ENCODE peak calls at places on chromosomes 13 and 19, in five cellular contexts. One of them, this sample, is unnamed.

GRCh38 chr13:39273953-39274352 is 235.7 kb downstream of the NHLRC3 start:
- DNase-seq in pancreas: no peak
- DNase-seq in omental fat pad: no peak
- DNase-seq in sigmoid colon: no peak
- DNase-seq in body of pancreas: peak
- DNase-seq in this sample: no peak

GRCh38 chr13:38819053-38819452 is 132.2 kb downstream of the FREM2 start:
- DNase-seq in sigmoid colon: peak
- DNase-seq in body of pancreas: no peak
- DNase-seq in pancreas: peak
- DNase-seq in omental fat pad: no peak
- DNase-seq in this sample: no peak

GRCh38 chr19:16893686-16893990 is 4.8 kb downstream of the F2RL3 start:
- DNase-seq in omental fat pad: no peak
- DNase-seq in sigmoid colon: no peak
- DNase-seq in pancreas: no peak
- DNase-seq in body of pancreas: no peak
- DNase-seq in this sample: no peak

GRCh38 chr13:95023405-95023804 is 277.8 kb downstream of the ABCC4 start:
- DNase-seq in body of pancreas: no peak
- DNase-seq in pancreas: no peak
- DNase-seq in sigmoid colon: no peak
- DNase-seq in omental fat pad: no peak
- DNase-seq in this sample: no peak

GRCh38 chr13:113952983-113953520 is 20.8 kb downstream of the C13orf46 start:
- DNase-seq in pancreas: no peak
- DNase-seq in sigmoid colon: no peak
- DNase-seq in body of pancreas: no peak
- DNase-seq in omental fat pad: no peak
- DNase-seq in this sample: no peak

GRCh38 chr13:50838031-50838430 is 5.5 kb downstream of the DLEU7 start:
- DNase-seq in sigmoid colon: no peak
- DNase-seq in pancreas: no peak
- DNase-seq in omental fat pad: no peak
- DNase-seq in body of pancreas: no peak
- DNase-seq in this sample: no peak

GRCh38 chr13:34942732-34943674 is 933 bp downstream of the NBEA start:
- DNase-seq in omental fat pad: no peak
- DNase-seq in body of pancreas: peak
- DNase-seq in sigmoid colon: peak
- DNase-seq in pancreas: peak
- DNase-seq in this sample: peak

GRCh38 chr13:67140006-67140405 is 90.1 kb downstream of the PCDH9 start:
- DNase-seq in omental fat pad: no peak
- DNase-seq in pancreas: no peak
- DNase-seq in sigmoid colon: no peak
- DNase-seq in body of pancreas: no peak
- DNase-seq in this sample: no peak

GRCh38 chr19:19672816-19673215 is 4.2 kb downstream of the ZNF101 start:
- DNase-seq in sigmoid colon: no peak
- DNase-seq in omental fat pad: no peak
- DNase-seq in body of pancreas: no peak
- DNase-seq in pancreas: no peak
- DNase-seq in this sample: no peak
- TF ChIP-seq CTCF in sigmoid colon: no peak
- TF ChIP-seq CTCF in omental fat pad: no peak
- TF ChIP-seq CTCF in body of pancreas: no peak
- TF ChIP-seq CTCF in pancreas: no peak
- TF ChIP-seq CTCF in this sample: no peak

GRCh38 chr13:81540777-81541176 is 1199.9 kb upstream of the SPRY2 start:
- DNase-seq in pancreas: no peak
- DNase-seq in omental fat pad: no peak
- DNase-seq in sigmoid colon: no peak
- DNase-seq in body of pancreas: no peak
- DNase-seq in this sample: no peak
- TF ChIP-seq CTCF in pancreas: peak
- TF ChIP-seq CTCF in omental fat pad: no peak
- TF ChIP-seq CTCF in sigmoid colon: peak
- TF ChIP-seq CTCF in body of pancreas: peak
- TF ChIP-seq CTCF in this sample: peak

DNA sequence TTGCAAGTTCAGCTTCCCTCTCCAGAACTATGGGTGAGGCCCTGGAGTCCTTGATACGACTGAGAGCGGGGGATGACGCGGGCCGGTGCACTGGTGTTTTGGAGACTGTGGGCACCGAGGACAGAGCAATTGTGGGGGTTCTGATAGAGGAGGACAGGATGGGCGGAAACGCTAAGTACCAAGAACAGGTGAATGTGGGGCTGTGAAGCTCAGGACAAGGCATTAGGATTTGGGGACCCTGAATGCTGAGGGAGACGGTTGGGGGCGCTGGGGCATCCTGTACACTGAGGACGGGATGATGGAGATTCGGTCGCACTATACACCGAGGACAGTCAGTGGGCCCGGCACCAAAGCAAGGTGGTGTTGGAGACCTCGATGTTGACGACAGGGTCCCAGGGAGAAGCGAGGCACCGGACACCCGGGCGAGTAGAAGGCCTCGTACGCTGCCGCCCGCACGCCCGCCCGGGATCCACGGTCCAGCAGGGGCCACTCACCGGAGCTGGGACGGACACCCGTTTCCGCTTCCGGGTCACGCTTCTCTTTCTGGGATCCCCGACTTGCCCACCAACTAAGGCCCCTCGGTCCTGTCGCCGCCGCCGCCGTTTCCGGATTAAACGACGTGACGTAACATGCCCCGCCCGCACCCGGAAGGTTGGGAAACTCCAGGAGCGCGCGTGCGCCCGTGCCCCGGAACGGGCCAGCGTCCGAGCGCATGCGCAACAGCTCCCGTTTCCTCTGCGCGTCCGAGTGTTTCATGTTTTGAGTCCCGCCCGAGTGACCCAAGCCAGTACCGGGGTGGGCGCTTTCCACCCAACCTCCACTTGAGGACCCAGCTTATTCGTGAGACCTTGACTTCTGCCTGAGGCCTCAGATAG is at the start of gene CHMP2A:
- DNase-seq in sigmoid colon: peak
- DNase-seq in omental fat pad: peak
- DNase-seq in pancreas: peak
- DNase-seq in body of pancreas: peak
- DNase-seq in this sample: peak
- TF ChIP-seq CTCF in sigmoid colon: no peak
- TF ChIP-seq CTCF in omental fat pad: no peak
- TF ChIP-seq CTCF in pancreas: no peak
- TF ChIP-seq CTCF in body of pancreas: no peak
- TF ChIP-seq CTCF in this sample: no peak

GRCh38 chr19:40714519-40715299 is 2.0 kb downstream of the COQ8B start:
- DNase-seq in omental fat pad: peak
- DNase-seq in sigmoid colon: peak
- DNase-seq in pancreas: peak
- DNase-seq in body of pancreas: peak
- DNase-seq in this sample: peak
- TF ChIP-seq CTCF in omental fat pad: no peak
- TF ChIP-seq CTCF in sigmoid colon: no peak
- TF ChIP-seq CTCF in pancreas: no peak
- TF ChIP-seq CTCF in body of pancreas: no peak
- TF ChIP-seq CTCF in this sample: no peak

GRCh38 chr13:45121421-45121820 is 1.1 kb downstream of the GTF2F2 start:
- DNase-seq in omental fat pad: no peak
- DNase-seq in pancreas: no peak
- DNase-seq in sigmoid colon: no peak
- DNase-seq in body of pancreas: no peak
- DNase-seq in this sample: no peak
- TF ChIP-seq CTCF in omental fat pad: no peak
- TF ChIP-seq CTCF in pancreas: no peak
- TF ChIP-seq CTCF in sigmoid colon: no peak
- TF ChIP-seq CTCF in body of pancreas: no peak
- TF ChIP-seq CTCF in this sample: peak

GRCh38 chr19:37669336-37669963 is 14.2 kb upstream of the ZFP30 start:
- DNase-seq in pancreas: no peak
- DNase-seq in omental fat pad: no peak
- DNase-seq in sigmoid colon: no peak
- DNase-seq in body of pancreas: no peak
- DNase-seq in this sample: no peak
- TF ChIP-seq CTCF in pancreas: no peak
- TF ChIP-seq CTCF in omental fat pad: no peak
- TF ChIP-seq CTCF in sigmoid colon: no peak
- TF ChIP-seq CTCF in body of pancreas: no peak
- TF ChIP-seq CTCF in this sample: no peak